ENCODE peak calls at places on chromosomes 6 and 20, in six cellular contexts. One of them, this sample, is unnamed.

GRCh38 chr6:33815854-33816253 is 12.1 kb upstream of the MLN start:
- DNase-seq in left ventricle myocardium inferior: no peak
- DNase-seq in thoracic aorta: no peak
- DNase-seq in IMR-90: no peak
- DNase-seq in endothelial cell of umbilical vein: peak
- DNase-seq in HFF-Myc: no peak
- DNase-seq in this sample: no peak

GRCh38 chr20:47464380-47465101 is 37.1 kb upstream of the NCOA3 start:
- DNase-seq in left ventricle myocardium inferior: peak
- DNase-seq in thoracic aorta: peak
- DNase-seq in IMR-90: peak
- DNase-seq in endothelial cell of umbilical vein: peak
- DNase-seq in HFF-Myc: peak
- DNase-seq in this sample: peak

GRCh38 chr6:131949615-131949908 is 1.6 kb downstream of the CCN2 start:
- DNase-seq in left ventricle myocardium inferior: no peak
- DNase-seq in thoracic aorta: no peak
- DNase-seq in IMR-90: peak
- DNase-seq in endothelial cell of umbilical vein: no peak
- DNase-seq in HFF-Myc: no peak
- DNase-seq in this sample: no peak

GRCh38 chr20:18588554-18589043 is 745 bp downstream of the DTD1 start:
- DNase-seq in left ventricle myocardium inferior: no peak
- DNase-seq in thoracic aorta: no peak
- DNase-seq in IMR-90: no peak
- DNase-seq in endothelial cell of umbilical vein: no peak
- DNase-seq in HFF-Myc: no peak
- DNase-seq in this sample: no peak

GRCh38 chr20:41443667-41444066 is 77.0 kb upstream of the EMILIN3 start:
- DNase-seq in left ventricle myocardium inferior: no peak
- DNase-seq in thoracic aorta: no peak
- DNase-seq in IMR-90: no peak
- DNase-seq in endothelial cell of umbilical vein: no peak
- DNase-seq in HFF-Myc: no peak
- DNase-seq in this sample: no peak

GRCh38 chr6:168232046-168232445 is 87.5 kb downstream of the DACT2 start:
- DNase-seq in left ventricle myocardium inferior: no peak
- DNase-seq in thoracic aorta: no peak
- DNase-seq in IMR-90: no peak
- DNase-seq in endothelial cell of umbilical vein: no peak
- DNase-seq in HFF-Myc: no peak
- DNase-seq in this sample: no peak

GRCh38 chr6:133995296-133995695 is 42.3 kb downstream of the TBPL1 start:
- DNase-seq in left ventricle myocardium inferior: no peak
- DNase-seq in thoracic aorta: no peak
- DNase-seq in IMR-90: peak
- DNase-seq in endothelial cell of umbilical vein: no peak
- DNase-seq in HFF-Myc: no peak
- DNase-seq in this sample: no peak

GRCh38 chr6:163843194-163843593 is 428.7 kb downstream of the QKI start:
- DNase-seq in left ventricle myocardium inferior: no peak
- DNase-seq in thoracic aorta: no peak
- DNase-seq in IMR-90: no peak
- DNase-seq in endothelial cell of umbilical vein: no peak
- DNase-seq in HFF-Myc: no peak
- DNase-seq in this sample: no peak

GRCh38 chr6:30227763-30228487 is 14.7 kb upstream of the TRIM26 start:
- DNase-seq in left ventricle myocardium inferior: no peak
- DNase-seq in thoracic aorta: no peak
- DNase-seq in IMR-90: no peak
- DNase-seq in endothelial cell of umbilical vein: no peak
- DNase-seq in HFF-Myc: no peak
- DNase-seq in this sample: no peak

GRCh38 chr6:132666118-132666517 is 7.1 kb upstream of the TAAR1 start:
- DNase-seq in left ventricle myocardium inferior: no peak
- DNase-seq in thoracic aorta: no peak
- DNase-seq in IMR-90: no peak
- DNase-seq in endothelial cell of umbilical vein: no peak
- DNase-seq in HFF-Myc: no peak
- DNase-seq in this sample: no peak

GRCh38 chr6:6972456-6972855 is 135.3 kb upstream of the RREB1 start:
- DNase-seq in left ventricle myocardium inferior: no peak
- DNase-seq in thoracic aorta: no peak
- DNase-seq in IMR-90: peak
- DNase-seq in endothelial cell of umbilical vein: no peak
- DNase-seq in HFF-Myc: peak
- DNase-seq in this sample: peak

GRCh38 chr6:168292911-168293310 is 26.7 kb downstream of the DACT2 start:
- DNase-seq in left ventricle myocardium inferior: no peak
- DNase-seq in thoracic aorta: no peak
- DNase-seq in IMR-90: no peak
- DNase-seq in endothelial cell of umbilical vein: no peak
- DNase-seq in HFF-Myc: no peak
- DNase-seq in this sample: no peak

GRCh38 chr6:163963205-163964120 is 548.9 kb downstream of the QKI start:
- DNase-seq in left ventricle myocardium inferior: peak
- DNase-seq in thoracic aorta: no peak
- DNase-seq in IMR-90: no peak
- DNase-seq in endothelial cell of umbilical vein: no peak
- DNase-seq in HFF-Myc: no peak
- DNase-seq in this sample: no peak

GRCh38 chr6:56671651-56672461 is 29.2 kb upstream of the DST start:
- DNase-seq in left ventricle myocardium inferior: no peak
- DNase-seq in thoracic aorta: no peak
- DNase-seq in IMR-90: no peak
- DNase-seq in endothelial cell of umbilical vein: peak
- DNase-seq in HFF-Myc: no peak
- DNase-seq in this sample: peak

GRCh38 chr6:93663111-93663510 is 243.8 kb upstream of the EPHA7 start:
- DNase-seq in left ventricle myocardium inferior: no peak
- DNase-seq in thoracic aorta: no peak
- DNase-seq in IMR-90: no peak
- DNase-seq in endothelial cell of umbilical vein: no peak
- DNase-seq in HFF-Myc: no peak
- DNase-seq in this sample: peak

GRCh38 chr6:30615219-30615957 is 1.7 kb downstream of the PPP1R10 start:
- DNase-seq in left ventricle myocardium inferior: no peak
- DNase-seq in thoracic aorta: no peak
- DNase-seq in IMR-90: peak
- DNase-seq in endothelial cell of umbilical vein: peak
- DNase-seq in HFF-Myc: no peak
- DNase-seq in this sample: peak

GRCh38 chr6:74289881-74290280 is 593.9 kb downstream of the CD109 start:
- DNase-seq in left ventricle myocardium inferior: no peak
- DNase-seq in thoracic aorta: no peak
- DNase-seq in IMR-90: peak
- DNase-seq in endothelial cell of umbilical vein: no peak
- DNase-seq in HFF-Myc: peak
- DNase-seq in this sample: peak

GRCh38 chr6:132259070-132259469 is 142.2 kb downstream of the MOXD1 start:
- DNase-seq in left ventricle myocardium inferior: no peak
- DNase-seq in thoracic aorta: no peak
- DNase-seq in IMR-90: peak
- DNase-seq in endothelial cell of umbilical vein: peak
- DNase-seq in HFF-Myc: peak
- DNase-seq in this sample: peak

GRCh38 chr6:69390125-69390524 is 406.7 kb downstream of the LMBRD1 start:
- DNase-seq in left ventricle myocardium inferior: no peak
- DNase-seq in thoracic aorta: no peak
- DNase-seq in IMR-90: no peak
- DNase-seq in endothelial cell of umbilical vein: no peak
- DNase-seq in HFF-Myc: no peak
- DNase-seq in this sample: no peak

GRCh38 chr6:106918128-106918527 is 56.4 kb downstream of the CD24 start:
- DNase-seq in left ventricle myocardium inferior: no peak
- DNase-seq in thoracic aorta: no peak
- DNase-seq in IMR-90: no peak
- DNase-seq in endothelial cell of umbilical vein: no peak
- DNase-seq in HFF-Myc: no peak
- DNase-seq in this sample: no peak

GRCh38 chr6:36727491-36728021 is 29.9 kb downstream of the RAB44 start:
- DNase-seq in left ventricle myocardium inferior: no peak
- DNase-seq in thoracic aorta: no peak
- DNase-seq in IMR-90: peak
- DNase-seq in endothelial cell of umbilical vein: no peak
- DNase-seq in HFF-Myc: peak
- DNase-seq in this sample: peak

GRCh38 chr6:101226677-101227135 is 166.8 kb upstream of the GRIK2 start:
- DNase-seq in left ventricle myocardium inferior: no peak
- DNase-seq in thoracic aorta: no peak
- DNase-seq in IMR-90: peak
- DNase-seq in endothelial cell of umbilical vein: no peak
- DNase-seq in HFF-Myc: peak
- DNase-seq in this sample: peak

GRCh38 chr6:6758915-6759654 is 170.6 kb downstream of the LY86 start:
- DNase-seq in left ventricle myocardium inferior: no peak
- DNase-seq in thoracic aorta: no peak
- DNase-seq in IMR-90: peak
- DNase-seq in endothelial cell of umbilical vein: peak
- DNase-seq in HFF-Myc: peak
- DNase-seq in this sample: peak

GRCh38 chr6:84508981-84509380 is 255.4 kb downstream of the TBX18 start:
- DNase-seq in left ventricle myocardium inferior: no peak
- DNase-seq in thoracic aorta: no peak
- DNase-seq in IMR-90: no peak
- DNase-seq in endothelial cell of umbilical vein: no peak
- DNase-seq in HFF-Myc: no peak
- DNase-seq in this sample: no peak

GRCh38 chr20:51628533-51629398 is 86.2 kb upstream of the NFATC2 start:
- DNase-seq in left ventricle myocardium inferior: no peak
- DNase-seq in thoracic aorta: no peak
- DNase-seq in IMR-90: peak
- DNase-seq in endothelial cell of umbilical vein: peak
- DNase-seq in HFF-Myc: no peak
- DNase-seq in this sample: peak

GRCh38 chr6:28315628-28316027 is 20.3 kb downstream of the ZSCAN31 start:
- DNase-seq in left ventricle myocardium inferior: no peak
- DNase-seq in thoracic aorta: no peak
- DNase-seq in IMR-90: peak
- DNase-seq in endothelial cell of umbilical vein: no peak
- DNase-seq in HFF-Myc: no peak
- DNase-seq in this sample: no peak

GRCh38 chr6:167706313-167707109 is 120.2 kb upstream of the AFDN start:
- DNase-seq in left ventricle myocardium inferior: no peak
- DNase-seq in thoracic aorta: no peak
- DNase-seq in IMR-90: no peak
- DNase-seq in endothelial cell of umbilical vein: no peak
- DNase-seq in HFF-Myc: no peak
- DNase-seq in this sample: no peak

GRCh38 chr6:137880633-137881521 is 13.8 kb downstream of the TNFAIP3 start:
- DNase-seq in left ventricle myocardium inferior: peak
- DNase-seq in thoracic aorta: no peak
- DNase-seq in IMR-90: no peak
- DNase-seq in endothelial cell of umbilical vein: no peak
- DNase-seq in HFF-Myc: no peak
- DNase-seq in this sample: no peak

GRCh38 chr20:34575756-34576155 is 17.2 kb downstream of the MAP1LC3A start:
- DNase-seq in left ventricle myocardium inferior: no peak
- DNase-seq in thoracic aorta: no peak
- DNase-seq in IMR-90: no peak
- DNase-seq in endothelial cell of umbilical vein: no peak
- DNase-seq in HFF-Myc: no peak
- DNase-seq in this sample: no peak

DNA sequence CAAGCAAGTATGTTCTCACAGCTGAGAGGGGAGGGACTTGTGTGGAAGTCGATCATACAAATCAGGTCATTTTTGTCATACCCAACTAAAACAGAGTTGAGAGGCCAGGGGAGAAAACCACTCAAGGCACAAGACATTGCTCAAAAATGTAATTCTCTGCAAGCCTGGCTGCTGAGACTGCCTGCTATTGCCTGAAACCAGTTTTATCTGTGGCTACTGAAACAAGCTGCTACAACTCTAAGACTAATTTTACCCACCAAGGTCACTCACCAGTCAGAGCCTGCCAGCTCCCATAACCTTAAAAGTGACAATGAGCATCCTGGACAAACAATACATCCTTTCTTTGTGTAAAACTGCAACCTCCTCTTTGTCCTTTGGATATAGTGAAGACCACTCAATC is 54.1 kb upstream of the CST7 start:
- DNase-seq in left ventricle myocardium inferior: no peak
- DNase-seq in thoracic aorta: no peak
- DNase-seq in IMR-90: no peak
- DNase-seq in endothelial cell of umbilical vein: no peak
- DNase-seq in HFF-Myc: no peak
- DNase-seq in this sample: no peak
- H3K4me3 ChIP-seq in left ventricle myocardium inferior: no peak
- H3K4me3 ChIP-seq in thoracic aorta: no peak
- H3K4me3 ChIP-seq in IMR-90: no peak
- H3K4me3 ChIP-seq in endothelial cell of umbilical vein: no peak
- H3K4me3 ChIP-seq in HFF-Myc: no peak
- H3K4me3 ChIP-seq in this sample: no peak

DNA sequence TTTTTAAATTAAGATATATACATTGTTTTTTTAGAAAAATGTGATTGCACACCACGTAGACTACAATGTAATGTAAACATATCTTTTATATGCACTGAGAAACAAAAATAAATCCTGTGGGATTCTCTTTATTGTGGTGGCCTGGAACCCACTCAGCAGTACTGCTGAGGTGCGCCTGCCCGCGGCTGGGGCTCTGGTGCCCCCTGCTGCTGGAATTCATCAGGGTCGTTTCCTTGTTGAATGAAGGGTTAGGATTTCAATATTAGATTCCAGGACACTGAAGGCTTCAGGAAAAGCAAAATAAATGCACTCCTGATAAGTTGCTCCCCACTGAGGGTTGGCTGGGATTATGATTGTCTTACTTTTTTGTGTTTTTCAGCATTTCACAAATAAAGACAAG is 175.8 kb upstream of the GGTLC1 start:
- DNase-seq in left ventricle myocardium inferior: no peak
- DNase-seq in thoracic aorta: no peak
- DNase-seq in IMR-90: no peak
- DNase-seq in endothelial cell of umbilical vein: peak
- DNase-seq in HFF-Myc: no peak
- DNase-seq in this sample: peak
- TF ChIP-seq CTCF in left ventricle myocardium inferior: peak
- TF ChIP-seq CTCF in thoracic aorta: no peak
- TF ChIP-seq CTCF in IMR-90: peak
- TF ChIP-seq CTCF in endothelial cell of umbilical vein: peak
- TF ChIP-seq CTCF in HFF-Myc: peak
- TF ChIP-seq CTCF in this sample: peak

GRCh38 chr6:24643925-24644324 is 2.1 kb downstream of the KIAA0319 start:
- DNase-seq in left ventricle myocardium inferior: no peak
- DNase-seq in thoracic aorta: no peak
- DNase-seq in IMR-90: no peak
- DNase-seq in endothelial cell of umbilical vein: no peak
- DNase-seq in HFF-Myc: no peak
- DNase-seq in this sample: no peak
- H3K4me3 ChIP-seq in left ventricle myocardium inferior: no peak
- H3K4me3 ChIP-seq in thoracic aorta: no peak
- H3K4me3 ChIP-seq in IMR-90: no peak
- H3K4me3 ChIP-seq in endothelial cell of umbilical vein: no peak
- H3K4me3 ChIP-seq in HFF-Myc: no peak
- H3K4me3 ChIP-seq in this sample: no peak

DNA sequence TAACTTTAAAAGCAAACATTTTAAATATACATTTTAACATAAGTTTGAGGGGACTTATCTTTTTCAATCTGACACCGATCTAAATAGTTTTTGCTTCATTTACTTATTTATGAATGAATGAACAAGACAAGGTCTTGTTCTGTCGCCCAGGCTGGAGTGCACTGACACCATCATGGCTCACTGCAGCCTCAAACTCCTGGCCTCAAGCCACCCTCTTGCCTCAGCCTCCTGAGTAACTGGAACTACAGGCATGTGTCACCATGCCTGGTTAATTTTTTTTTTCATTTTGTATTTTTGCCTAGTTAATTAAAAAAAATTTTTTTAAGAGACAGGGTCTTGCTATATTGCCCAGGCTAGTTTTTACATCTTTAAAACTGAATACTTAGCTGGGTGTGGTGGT is 25.4 kb downstream of the FBXO9 start:
- DNase-seq in left ventricle myocardium inferior: no peak
- DNase-seq in thoracic aorta: no peak
- DNase-seq in IMR-90: peak
- DNase-seq in endothelial cell of umbilical vein: no peak
- DNase-seq in HFF-Myc: no peak
- DNase-seq in this sample: peak
- TF ChIP-seq CTCF in left ventricle myocardium inferior: no peak
- TF ChIP-seq CTCF in thoracic aorta: no peak
- TF ChIP-seq CTCF in IMR-90: no peak
- TF ChIP-seq CTCF in endothelial cell of umbilical vein: no peak
- TF ChIP-seq CTCF in HFF-Myc: no peak
- TF ChIP-seq CTCF in this sample: no peak

This sample was measured in astrocyte of the spinal cord.